ENCODE peak calls at places on chromosomes 16 and 17, in eight cellular contexts. S is endothelial cell of umbilical vein, A is A549, R is HCT116, F is K562, C is GM12878, M is H1, J is HepG2. B is an unnamed sample.

GRCh38 chr16:11672206-11673090 is 4.2 kb downstream of the SNN start:
- DNase-seq in F (peak), C (peak), S (no peak), J (no peak), A (no peak), M (no peak), R (no peak), B (peak)

GRCh38 chr17:18959071-18959844 is 7.3 kb downstream of the SLC5A10 start:
- DNase-seq in J (no peak), C (no peak), F (no peak), R (no peak), M (no peak), A (no peak), S (no peak), B (no peak)

GRCh38 chr16:90031931-90032663 is 12.8 kb upstream of the DBNDD1 start:
- DNase-seq in F (no peak), J (no peak), A (no peak), M (no peak), S (peak), R (no peak), C (no peak), B (peak)

GRCh38 chr16:27819881-27820610 is 243.5 kb downstream of the GSG1L start:
- DNase-seq in A (no peak), S (no peak), F (no peak), R (no peak), J (no peak), M (no peak), C (no peak), B (no peak)

GRCh38 chr16:70779361-70779760 is 21.6 kb downstream of the VAC14 start:
- DNase-seq in R (no peak), A (no peak), S (no peak), C (no peak), J (no peak), M (no peak), F (no peak), B (no peak)

GRCh38 chr17:78174332-78174869 is 6.0 kb downstream of the SYNGR2 start:
- DNase-seq in C (no peak), F (no peak), M (no peak), A (peak), J (no peak), S (peak), R (no peak), B (no peak)

GRCh38 chr17:32671891-32672290 is 185.1 kb downstream of the CDK5R1 start:
- DNase-seq in C (no peak), R (no peak), F (no peak), A (no peak), S (peak), J (no peak), M (no peak), B (no peak)

GRCh38 chr17:78535285-78536197 is 41.7 kb downstream of the DNAH17 start:
- DNase-seq in C (no peak), M (no peak), R (no peak), A (peak), J (no peak), F (no peak), S (no peak), B (no peak)

GRCh38 chr16:88951989-88952388 is 25.0 kb downstream of the CBFA2T3 start:
- DNase-seq in A (no peak), M (no peak), R (no peak), J (no peak), F (no peak), S (no peak), C (no peak), B (no peak)

GRCh38 chr17:54172654-54173316 is 350.1 kb downstream of the KIF2B start:
- DNase-seq in C (no peak), A (peak), F (no peak), R (no peak), S (no peak), M (peak), J (peak), B (peak)

GRCh38 chr16:8673611-8674412 is 605 bp upstream of the ABAT start:
- DNase-seq in S (no peak), J (no peak), R (no peak), A (no peak), M (no peak), C (no peak), F (no peak), B (no peak)

GRCh38 chr16:84553873-84554399 is 49.5 kb upstream of the MEAK7 start:
- DNase-seq in C (no peak), J (no peak), R (no peak), M (no peak), A (no peak), F (no peak), S (no peak), B (no peak)

GRCh38 chr16:53714080-53715050 is 10.4 kb downstream of the FTO start:
- DNase-seq in F (no peak), C (no peak), M (no peak), S (no peak), A (no peak), J (no peak), R (no peak), B (no peak)

GRCh38 chr16:10521681-10522274 is 58.6 kb downstream of the EMP2 start:
- DNase-seq in S (peak), R (peak), F (peak), J (peak), C (no peak), M (peak), A (peak), B (peak)

GRCh38 chr17:78484300-78485159 is 92.7 kb downstream of the DNAH17 start:
- DNase-seq in J (no peak), F (peak), R (peak), C (no peak), S (peak), A (peak), M (peak), B (peak)

GRCh38 chr17:2292100-2292499 is 11.5 kb downstream of the SMG6 start:
- DNase-seq in J (no peak), A (no peak), F (no peak), C (no peak), R (no peak), S (no peak), M (no peak), B (no peak)

GRCh38 chr17:3663102-3664011 is 5.0 kb downstream of the TAX1BP3 start:
- DNase-seq in J (no peak), M (no peak), F (no peak), S (no peak), A (no peak), R (no peak), C (no peak), B (no peak)

GRCh38 chr17:30812218-30813177 is 12.0 kb downstream of the CRLF3 start:
- DNase-seq in J (no peak), F (no peak), C (no peak), S (no peak), R (no peak), A (no peak), M (no peak), B (no peak)

GRCh38 chr17:27355419-27355818 is 61.5 kb downstream of the WSB1 start:
- DNase-seq in A (no peak), M (no peak), C (no peak), F (no peak), J (no peak), R (no peak), S (no peak), B (no peak)

GRCh38 chr17:35766903-35767510 is 6.3 kb downstream of the C17orf50 start:
- DNase-seq in M (no peak), A (peak), J (no peak), F (no peak), C (no peak), R (no peak), S (peak), B (peak)

GRCh38 chr16:65002265-65002664 is 119.6 kb downstream of the CDH11 start:
- DNase-seq in F (no peak), S (peak), A (no peak), R (no peak), M (no peak), C (no peak), J (no peak), B (no peak)

GRCh38 chr17:59893617-59894100 is 738 bp downstream of the RPS6KB1 start:
- DNase-seq in F (no peak), A (peak), M (no peak), J (peak), S (peak), C (no peak), R (no peak), B (peak)

GRCh38 chr17:74485012-74485743 is 18.7 kb downstream of the CD300A start:
- DNase-seq in R (no peak), A (no peak), M (no peak), J (no peak), C (no peak), F (peak), S (no peak), B (no peak)

GRCh38 chr17:2024572-2025219 is 438 bp downstream of the RTN4RL1 start:
- DNase-seq in R (no peak), M (peak), J (no peak), A (peak), C (no peak), F (no peak), S (no peak), B (no peak)

DNA sequence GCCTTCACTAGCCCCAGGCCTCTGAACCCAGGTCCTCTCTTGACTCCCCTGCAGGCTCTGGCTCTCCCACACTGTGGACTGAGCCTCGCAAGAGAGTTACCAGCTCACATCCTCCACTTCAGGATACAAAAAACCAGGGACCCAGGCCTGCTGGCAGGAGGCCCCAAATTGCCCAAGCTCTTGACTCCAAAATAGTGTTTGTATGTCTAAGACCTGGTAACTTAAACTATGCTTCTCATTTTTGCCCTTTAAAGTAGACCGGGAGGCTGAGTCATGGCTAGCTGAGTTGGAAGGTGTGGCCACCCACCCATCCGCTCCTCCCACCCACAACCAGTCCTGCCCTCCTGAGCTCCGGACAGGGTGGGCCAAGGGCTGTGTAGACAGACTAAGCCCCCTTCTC is 250.0 kb downstream of the SOX9 start:
- DNase-seq in J (no peak), F (peak), C (no peak), A (peak), R (no peak), S (no peak), M (no peak), B (no peak)
- TF ChIP-seq MAX in J (no peak), F (no peak), C (no peak), A (no peak), R (no peak), S (no peak), M (no peak), B (no peak)

DNA sequence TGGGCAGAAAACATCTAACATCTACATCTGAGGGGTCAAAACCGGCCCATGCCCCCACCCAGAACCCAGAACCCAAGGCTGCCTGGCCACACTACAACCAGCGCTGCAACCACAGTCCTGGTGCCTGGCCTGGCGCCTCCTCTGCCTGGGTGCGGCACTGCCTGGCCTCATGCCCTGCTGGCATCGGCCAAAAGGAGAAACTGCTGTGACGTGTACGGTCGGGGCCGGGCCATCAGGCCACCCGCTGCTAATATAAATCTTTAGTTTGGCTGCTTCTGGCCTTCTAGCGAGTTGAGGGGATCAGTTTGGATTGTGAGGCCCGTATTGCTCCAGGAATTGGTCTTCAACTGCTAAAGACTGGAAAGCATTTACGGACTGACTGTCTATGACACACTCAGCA is 22.8 kb downstream of the TMEM204 start:
- DNase-seq in R (no peak), J (no peak), A (no peak), S (no peak), M (no peak), C (no peak), F (no peak), B (no peak)
- TF ChIP-seq POLR2A in R (no peak), J (no peak), A (no peak), S (no peak), M (no peak), C (no peak), F (no peak), B (no peak)

GRCh38 chr17:22221344-22221743 is 529.0 kb downstream of the KCNJ18 start:
- DNase-seq in S (no peak), J (no peak), R (no peak), M (no peak), C (no peak), A (no peak), F (peak), B (no peak)

GRCh38 chr17:22217135-22217534 is 524.8 kb downstream of the KCNJ18 start:
- DNase-seq in F (no peak), J (no peak), A (no peak), R (no peak), M (peak), C (no peak), S (no peak), B (no peak)
- H3K4me3 ChIP-seq in F (no peak), J (no peak), A (no peak), R (no peak), M (no peak), C (no peak), S (no peak), B (no peak)

GRCh38 chr17:64706224-64707076 is 44.3 kb upstream of the SMURF2 start:
- DNase-seq in J (peak), F (no peak), M (no peak), S (no peak), C (no peak), A (peak), R (peak), B (no peak)
- TF ChIP-seq MAX in J (no peak), F (no peak), M (no peak), S (no peak), C (no peak), A (no peak), R (no peak), B (no peak)

GRCh38 chr17:67366193-67367157 is at the start of gene PSMD12:
- DNase-seq in M (peak), J (peak), R (peak), F (peak), C (peak), S (peak), A (peak), B (peak)
- TF ChIP-seq POLR2A in M (peak), J (peak), R (peak), F (peak), C (peak), S (peak), A (peak), B (peak)

DNA sequence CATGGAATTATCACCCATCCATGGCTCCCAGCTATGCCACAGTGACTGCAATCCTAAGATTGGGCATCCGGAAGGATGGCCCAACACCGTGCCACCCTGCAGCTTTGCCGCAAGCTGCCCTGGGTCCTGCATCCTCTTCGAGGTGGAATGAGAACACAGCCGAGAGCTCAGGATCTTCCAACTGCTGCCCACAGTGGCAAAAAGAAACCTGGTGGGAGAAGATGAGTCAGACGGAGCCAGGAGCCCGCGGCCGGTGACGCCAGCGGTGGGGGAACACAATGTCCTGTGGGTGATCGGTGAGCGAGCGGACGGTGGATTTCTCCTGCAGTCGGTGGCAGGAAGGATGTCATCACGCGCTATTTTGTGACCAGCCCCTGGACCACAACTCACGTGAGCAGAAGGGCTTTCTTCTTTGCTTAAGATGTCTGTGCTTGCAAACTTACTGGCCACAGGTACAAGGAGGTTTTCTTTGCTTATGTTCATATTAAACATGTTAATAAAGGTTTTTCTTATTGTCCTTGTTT is 20.1 kb downstream of the CD7 start:
- DNase-seq in A (peak), J (no peak), R (no peak), S (peak), C (peak), F (no peak), M (no peak), B (peak)
- H3K4me3 ChIP-seq in A (peak), J (peak), R (peak), S (peak), C (peak), F (peak), M (no peak), B (peak)

B was measured in NB4.